ENCODE peak calls at places on chromosomes 4 and X, in ten cellular contexts. One of them, this sample, is unnamed.

GRCh38 chrX:18674417-18674787 is 2.5 kb upstream of the RS1 start:
- DNase-seq in stomach: peak
- DNase-seq in endothelial cell of umbilical vein: peak
- DNase-seq in ovary: peak
- DNase-seq in A549: peak
- DNase-seq in IMR-90: no peak
- DNase-seq in uterus: peak
- DNase-seq in esophagus muscularis mucosa: no peak
- DNase-seq in HCT116: no peak
- DNase-seq in Peyer's patch: peak
- DNase-seq in this sample: no peak

GRCh38 chrX:16772460-16772859 is 13.8 kb upstream of the TXLNG start:
- DNase-seq in ovary: no peak
- DNase-seq in IMR-90: no peak
- DNase-seq in Peyer's patch: no peak
- DNase-seq in esophagus muscularis mucosa: no peak
- DNase-seq in A549: no peak
- DNase-seq in uterus: no peak
- DNase-seq in stomach: no peak
- DNase-seq in HCT116: peak
- DNase-seq in endothelial cell of umbilical vein: no peak
- DNase-seq in this sample: no peak

GRCh38 chr4:11514780-11515432 is 86.2 kb upstream of the HS3ST1 start:
- DNase-seq in ovary: no peak
- DNase-seq in A549: no peak
- DNase-seq in Peyer's patch: no peak
- DNase-seq in HCT116: peak
- DNase-seq in uterus: no peak
- DNase-seq in endothelial cell of umbilical vein: peak
- DNase-seq in IMR-90: no peak
- DNase-seq in stomach: no peak
- DNase-seq in esophagus muscularis mucosa: no peak
- DNase-seq in this sample: no peak

GRCh38 chr4:133584714-133585113 is 435.6 kb downstream of the PCDH10 start:
- DNase-seq in uterus: no peak
- DNase-seq in esophagus muscularis mucosa: no peak
- DNase-seq in ovary: no peak
- DNase-seq in stomach: no peak
- DNase-seq in IMR-90: no peak
- DNase-seq in HCT116: no peak
- DNase-seq in Peyer's patch: no peak
- DNase-seq in A549: no peak
- DNase-seq in endothelial cell of umbilical vein: no peak
- DNase-seq in this sample: no peak

GRCh38 chr4:17578482-17578891 is 1.5 kb downstream of the LAP3 start:
- DNase-seq in IMR-90: peak
- DNase-seq in HCT116: no peak
- DNase-seq in ovary: no peak
- DNase-seq in A549: no peak
- DNase-seq in uterus: no peak
- DNase-seq in Peyer's patch: no peak
- DNase-seq in stomach: no peak
- DNase-seq in esophagus muscularis mucosa: no peak
- DNase-seq in endothelial cell of umbilical vein: peak
- DNase-seq in this sample: no peak

GRCh38 chr4:52600275-52600674 is 58.8 kb downstream of the USP46 start:
- DNase-seq in HCT116: no peak
- DNase-seq in uterus: no peak
- DNase-seq in A549: no peak
- DNase-seq in ovary: no peak
- DNase-seq in Peyer's patch: no peak
- DNase-seq in stomach: peak
- DNase-seq in IMR-90: no peak
- DNase-seq in esophagus muscularis mucosa: no peak
- DNase-seq in endothelial cell of umbilical vein: no peak
- DNase-seq in this sample: no peak

GRCh38 chr4:173696551-173696950 is 166.5 kb upstream of the HAND2 start:
- DNase-seq in ovary: no peak
- DNase-seq in Peyer's patch: no peak
- DNase-seq in HCT116: no peak
- DNase-seq in esophagus muscularis mucosa: no peak
- DNase-seq in stomach: no peak
- DNase-seq in endothelial cell of umbilical vein: no peak
- DNase-seq in A549: no peak
- DNase-seq in uterus: no peak
- DNase-seq in IMR-90: no peak
- DNase-seq in this sample: no peak

GRCh38 chr4:55947912-55948725 is 626 bp upstream of the CEP135 start:
- DNase-seq in uterus: no peak
- DNase-seq in ovary: no peak
- DNase-seq in HCT116: peak
- DNase-seq in stomach: no peak
- DNase-seq in esophagus muscularis mucosa: no peak
- DNase-seq in Peyer's patch: no peak
- DNase-seq in A549: peak
- DNase-seq in endothelial cell of umbilical vein: peak
- DNase-seq in IMR-90: peak
- DNase-seq in this sample: no peak

GRCh38 chrX:63430026-63430425 is 78.9 kb upstream of the SPIN4 start:
- DNase-seq in endothelial cell of umbilical vein: no peak
- DNase-seq in ovary: no peak
- DNase-seq in Peyer's patch: no peak
- DNase-seq in A549: no peak
- DNase-seq in stomach: no peak
- DNase-seq in uterus: no peak
- DNase-seq in IMR-90: no peak
- DNase-seq in HCT116: no peak
- DNase-seq in esophagus muscularis mucosa: no peak
- DNase-seq in this sample: no peak

GRCh38 chr4:38075370-38076152 is 115.4 kb downstream of the PTTG2 start:
- DNase-seq in A549: no peak
- DNase-seq in uterus: no peak
- DNase-seq in Peyer's patch: no peak
- DNase-seq in stomach: no peak
- DNase-seq in endothelial cell of umbilical vein: peak
- DNase-seq in HCT116: no peak
- DNase-seq in ovary: no peak
- DNase-seq in IMR-90: peak
- DNase-seq in esophagus muscularis mucosa: no peak
- DNase-seq in this sample: peak

GRCh38 chrX:41009816-41010187 is 75.4 kb upstream of the USP9X start:
- DNase-seq in HCT116: no peak
- DNase-seq in A549: no peak
- DNase-seq in stomach: no peak
- DNase-seq in IMR-90: no peak
- DNase-seq in ovary: no peak
- DNase-seq in esophagus muscularis mucosa: no peak
- DNase-seq in endothelial cell of umbilical vein: no peak
- DNase-seq in uterus: no peak
- DNase-seq in Peyer's patch: no peak
- DNase-seq in this sample: no peak

GRCh38 chrX:144801786-144802185 is 445.5 kb upstream of the SPANXN1 start:
- DNase-seq in Peyer's patch: no peak
- DNase-seq in uterus: no peak
- DNase-seq in endothelial cell of umbilical vein: no peak
- DNase-seq in esophagus muscularis mucosa: no peak
- DNase-seq in IMR-90: no peak
- DNase-seq in HCT116: no peak
- DNase-seq in stomach: no peak
- DNase-seq in ovary: no peak
- DNase-seq in A549: no peak
- DNase-seq in this sample: no peak

GRCh38 chr4:13493793-13494192 is 9.7 kb upstream of the RAB28 start:
- DNase-seq in IMR-90: no peak
- DNase-seq in endothelial cell of umbilical vein: no peak
- DNase-seq in uterus: no peak
- DNase-seq in HCT116: no peak
- DNase-seq in ovary: no peak
- DNase-seq in esophagus muscularis mucosa: no peak
- DNase-seq in Peyer's patch: no peak
- DNase-seq in A549: no peak
- DNase-seq in stomach: no peak
- DNase-seq in this sample: no peak

GRCh38 chrX:111302284-111302683 is 32.0 kb upstream of the CAPN6 start:
- DNase-seq in HCT116: no peak
- DNase-seq in A549: no peak
- DNase-seq in ovary: no peak
- DNase-seq in IMR-90: no peak
- DNase-seq in Peyer's patch: no peak
- DNase-seq in stomach: no peak
- DNase-seq in endothelial cell of umbilical vein: no peak
- DNase-seq in esophagus muscularis mucosa: no peak
- DNase-seq in uterus: no peak
- DNase-seq in this sample: no peak

GRCh38 chr4:110532901-110533589 is 57.1 kb downstream of the ENPEP start:
- DNase-seq in A549: no peak
- DNase-seq in esophagus muscularis mucosa: no peak
- DNase-seq in Peyer's patch: no peak
- DNase-seq in stomach: no peak
- DNase-seq in endothelial cell of umbilical vein: no peak
- DNase-seq in ovary: no peak
- DNase-seq in IMR-90: no peak
- DNase-seq in uterus: no peak
- DNase-seq in HCT116: no peak
- DNase-seq in this sample: no peak

GRCh38 chr4:140943486-140943885 is 187.3 kb upstream of the TBC1D9 start:
- DNase-seq in stomach: no peak
- DNase-seq in IMR-90: peak
- DNase-seq in Peyer's patch: no peak
- DNase-seq in endothelial cell of umbilical vein: no peak
- DNase-seq in uterus: no peak
- DNase-seq in esophagus muscularis mucosa: no peak
- DNase-seq in A549: no peak
- DNase-seq in ovary: no peak
- DNase-seq in HCT116: no peak
- DNase-seq in this sample: no peak

DNA sequence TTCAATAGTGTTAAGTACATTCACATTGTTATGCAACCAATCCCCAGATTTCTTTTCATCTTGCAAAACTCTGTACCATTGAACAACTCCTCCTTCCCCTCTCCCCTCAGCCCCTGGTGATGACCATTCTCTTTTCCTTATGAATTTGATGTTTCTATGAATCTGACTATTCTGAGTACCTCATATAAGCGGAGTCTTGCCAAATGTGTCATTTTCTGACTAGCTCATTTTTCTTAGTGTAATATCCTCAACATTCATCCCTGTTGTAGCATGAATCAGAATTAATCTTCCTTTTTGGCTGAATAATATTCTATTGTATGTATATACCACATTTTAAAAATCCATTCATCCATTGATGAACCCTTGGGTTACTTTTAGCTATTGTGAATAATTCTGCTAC is 34.0 kb downstream of the SMIM20 start:
- DNase-seq in endothelial cell of umbilical vein: no peak
- DNase-seq in stomach: no peak
- DNase-seq in HCT116: no peak
- DNase-seq in esophagus muscularis mucosa: no peak
- DNase-seq in A549: no peak
- DNase-seq in ovary: no peak
- DNase-seq in Peyer's patch: no peak
- DNase-seq in IMR-90: no peak
- DNase-seq in uterus: no peak
- DNase-seq in this sample: no peak
- TF ChIP-seq CTCF in endothelial cell of umbilical vein: no peak
- TF ChIP-seq CTCF in stomach: no peak
- TF ChIP-seq CTCF in HCT116: no peak
- TF ChIP-seq CTCF in esophagus muscularis mucosa: no peak
- TF ChIP-seq CTCF in A549: no peak
- TF ChIP-seq CTCF in ovary: no peak
- TF ChIP-seq CTCF in Peyer's patch: no peak
- TF ChIP-seq CTCF in IMR-90: no peak
- TF ChIP-seq CTCF in uterus: no peak
- TF ChIP-seq CTCF in this sample: no peak

DNA sequence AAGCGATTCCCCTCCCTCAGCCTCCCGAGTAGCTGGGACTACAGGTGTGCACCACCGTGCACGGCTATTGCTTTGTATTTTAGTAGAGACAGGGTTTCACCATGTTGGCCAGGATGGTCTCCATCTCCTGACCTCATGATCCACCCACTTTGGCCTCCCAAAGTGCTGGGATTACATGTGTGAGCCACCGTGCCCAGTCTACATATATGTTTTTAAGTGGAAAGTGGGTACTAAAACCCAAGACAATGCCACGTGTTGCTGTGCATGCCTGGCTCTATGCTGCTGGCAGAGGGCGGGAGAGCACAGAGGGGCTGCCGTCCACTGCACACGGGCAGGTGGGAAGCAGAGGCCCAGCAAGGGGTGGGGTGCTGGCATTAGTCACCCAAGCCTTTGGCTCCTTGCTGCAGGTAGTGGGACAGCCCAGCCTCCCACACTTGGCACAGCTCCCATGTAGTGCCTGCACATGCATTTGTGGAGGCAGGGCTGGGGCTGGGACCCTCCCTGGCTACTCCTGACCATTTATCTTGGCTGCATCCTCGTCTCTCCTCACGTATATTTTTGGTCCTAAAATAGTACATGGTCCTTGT is 3.5 kb downstream of the EMD start:
- DNase-seq in endothelial cell of umbilical vein: no peak
- DNase-seq in HCT116: no peak
- DNase-seq in IMR-90: no peak
- DNase-seq in ovary: no peak
- DNase-seq in Peyer's patch: no peak
- DNase-seq in stomach: no peak
- DNase-seq in esophagus muscularis mucosa: no peak
- DNase-seq in A549: no peak
- DNase-seq in uterus: no peak
- DNase-seq in this sample: no peak
- TF ChIP-seq POLR2A in endothelial cell of umbilical vein: no peak
- TF ChIP-seq POLR2A in HCT116: no peak
- TF ChIP-seq POLR2A in IMR-90: no peak
- TF ChIP-seq POLR2A in ovary: no peak
- TF ChIP-seq POLR2A in Peyer's patch: no peak
- TF ChIP-seq POLR2A in stomach: no peak
- TF ChIP-seq POLR2A in esophagus muscularis mucosa: no peak
- TF ChIP-seq POLR2A in A549: no peak
- TF ChIP-seq POLR2A in uterus: no peak
- TF ChIP-seq POLR2A in this sample: no peak

GRCh38 chr4:27861381-27861787 is 1000.7 kb downstream of the STIM2 start:
- DNase-seq in stomach: peak
- DNase-seq in A549: no peak
- DNase-seq in esophagus muscularis mucosa: no peak
- DNase-seq in HCT116: peak
- DNase-seq in endothelial cell of umbilical vein: no peak
- DNase-seq in ovary: no peak
- DNase-seq in IMR-90: peak
- DNase-seq in uterus: no peak
- DNase-seq in Peyer's patch: no peak
- DNase-seq in this sample: no peak
- TF ChIP-seq CTCF in stomach: no peak
- TF ChIP-seq CTCF in A549: peak
- TF ChIP-seq CTCF in esophagus muscularis mucosa: no peak
- TF ChIP-seq CTCF in HCT116: peak
- TF ChIP-seq CTCF in endothelial cell of umbilical vein: no peak
- TF ChIP-seq CTCF in ovary: no peak
- TF ChIP-seq CTCF in IMR-90: peak
- TF ChIP-seq CTCF in uterus: no peak
- TF ChIP-seq CTCF in Peyer's patch: no peak
- TF ChIP-seq CTCF in this sample: no peak

DNA sequence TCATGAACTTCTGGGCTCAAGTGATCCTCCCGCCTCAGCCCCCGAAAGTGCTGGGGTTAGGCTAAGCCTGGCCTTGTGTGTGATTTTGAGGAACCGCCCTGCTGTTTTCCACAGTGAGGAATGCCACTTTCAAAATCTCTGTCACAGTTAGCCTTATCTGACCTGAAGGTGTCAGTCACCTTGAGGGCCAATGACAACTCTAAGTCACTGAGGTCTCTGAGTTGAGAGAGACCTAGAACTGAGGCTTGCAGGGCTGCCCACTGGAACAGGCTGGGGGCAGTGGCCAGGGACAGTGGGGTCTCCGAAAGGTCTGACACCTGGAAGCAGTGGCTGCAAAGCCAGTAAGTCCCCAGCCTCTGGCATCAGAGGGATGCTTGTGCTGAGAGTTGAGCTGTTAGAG is 6.1 kb downstream of the TADA2B start:
- DNase-seq in uterus: no peak
- DNase-seq in Peyer's patch: no peak
- DNase-seq in ovary: no peak
- DNase-seq in endothelial cell of umbilical vein: no peak
- DNase-seq in HCT116: no peak
- DNase-seq in A549: no peak
- DNase-seq in IMR-90: no peak
- DNase-seq in esophagus muscularis mucosa: no peak
- DNase-seq in stomach: no peak
- DNase-seq in this sample: no peak
- TF ChIP-seq POLR2A in uterus: no peak
- TF ChIP-seq POLR2A in Peyer's patch: no peak
- TF ChIP-seq POLR2A in ovary: no peak
- TF ChIP-seq POLR2A in endothelial cell of umbilical vein: no peak
- TF ChIP-seq POLR2A in HCT116: no peak
- TF ChIP-seq POLR2A in A549: no peak
- TF ChIP-seq POLR2A in IMR-90: no peak
- TF ChIP-seq POLR2A in esophagus muscularis mucosa: no peak
- TF ChIP-seq POLR2A in stomach: no peak
- TF ChIP-seq POLR2A in this sample: no peak

This sample was measured in lower leg skin.